ENCODE peak calls at places on chromosomes 4 and X, in five cellular contexts. One of them, this sample, is unnamed.

GRCh38 chrX:107674480-107675364 is 46.4 kb downstream of the PRPS1 start:
- DNase-seq in IMR-90: no peak
- DNase-seq in adrenal gland: peak; percentile 59
- DNase-seq in Peyer's patch: peak; percentile 52
- DNase-seq in breast epithelium: peak; percentile 63
- DNase-seq in this sample: peak; percentile 45

GRCh38 chr4:89152972-89153371 is 41.6 kb downstream of the TIGD2 start:
- DNase-seq in IMR-90: no peak
- DNase-seq in adrenal gland: no peak
- DNase-seq in Peyer's patch: no peak
- DNase-seq in breast epithelium: no peak
- DNase-seq in this sample: no peak

GRCh38 chrX:39692796-39693195 is 405.0 kb downstream of the BCOR start:
- DNase-seq in IMR-90: no peak
- DNase-seq in adrenal gland: no peak
- DNase-seq in Peyer's patch: no peak
- DNase-seq in breast epithelium: no peak
- DNase-seq in this sample: no peak

GRCh38 chrX:20718592-20718991 is 451.9 kb upstream of the RPS6KA3 start:
- DNase-seq in IMR-90: no peak
- DNase-seq in adrenal gland: no peak
- DNase-seq in Peyer's patch: no peak
- DNase-seq in breast epithelium: no peak
- DNase-seq in this sample: no peak

GRCh38 chr4:5224340-5224739 is 173.1 kb downstream of the STK32B start:
- DNase-seq in IMR-90: peak; percentile 34
- DNase-seq in adrenal gland: no peak
- DNase-seq in Peyer's patch: no peak
- DNase-seq in breast epithelium: no peak
- DNase-seq in this sample: no peak

GRCh38 chrX:140510895-140511295 is 6.0 kb upstream of the SOX3 start:
- DNase-seq in IMR-90: no peak
- DNase-seq in adrenal gland: no peak
- DNase-seq in Peyer's patch: no peak
- DNase-seq in breast epithelium: no peak
- DNase-seq in this sample: no peak

GRCh38 chr4:35063171-35063570 is 1181.1 kb downstream of the ARAP2 start:
- DNase-seq in IMR-90: no peak
- DNase-seq in adrenal gland: no peak
- DNase-seq in Peyer's patch: no peak
- DNase-seq in breast epithelium: no peak
- DNase-seq in this sample: no peak

GRCh38 chr4:45215976-45216542 is 489.7 kb upstream of the GNPDA2 start:
- DNase-seq in IMR-90: no peak
- DNase-seq in adrenal gland: no peak
- DNase-seq in Peyer's patch: no peak
- DNase-seq in breast epithelium: no peak
- DNase-seq in this sample: no peak

GRCh38 chr4:155526452-155527169 is 140.0 kb upstream of the GUCY1A1 start:
- DNase-seq in IMR-90: peak; percentile 55
- DNase-seq in adrenal gland: no peak
- DNase-seq in Peyer's patch: no peak
- DNase-seq in breast epithelium: no peak
- DNase-seq in this sample: no peak

GRCh38 chr4:79445371-79445781 is 37.3 kb upstream of the GK2 start:
- DNase-seq in IMR-90: no peak
- DNase-seq in adrenal gland: no peak
- DNase-seq in Peyer's patch: no peak
- DNase-seq in breast epithelium: no peak
- DNase-seq in this sample: no peak

GRCh38 chr4:134490863-134491262 is 289.3 kb upstream of the PABPC4L start:
- DNase-seq in IMR-90: no peak
- DNase-seq in adrenal gland: no peak
- DNase-seq in Peyer's patch: no peak
- DNase-seq in breast epithelium: no peak
- DNase-seq in this sample: no peak

GRCh38 chr4:128543726-128544125 is 256.1 kb upstream of the PGRMC2 start:
- DNase-seq in IMR-90: no peak
- DNase-seq in adrenal gland: no peak
- DNase-seq in Peyer's patch: no peak
- DNase-seq in breast epithelium: no peak
- DNase-seq in this sample: no peak

GRCh38 chr4:98522603-98523395 is 135.6 kb downstream of the TSPAN5 start:
- DNase-seq in IMR-90: peak; percentile 92
- DNase-seq in adrenal gland: no peak
- DNase-seq in Peyer's patch: no peak
- DNase-seq in breast epithelium: no peak
- DNase-seq in this sample: no peak

GRCh38 chr4:73952352-73952751 is 29.5 kb downstream of the PF4 start:
- DNase-seq in IMR-90: no peak
- DNase-seq in adrenal gland: no peak
- DNase-seq in Peyer's patch: no peak
- DNase-seq in breast epithelium: no peak
- DNase-seq in this sample: no peak

GRCh38 chrX:48626401-48627298 is 29.4 kb downstream of the WDR13 start:
- DNase-seq in IMR-90: peak; percentile 7
- DNase-seq in adrenal gland: no peak
- DNase-seq in Peyer's patch: no peak
- DNase-seq in breast epithelium: no peak
- DNase-seq in this sample: no peak

GRCh38 chr4:10040049-10040892 is 19.0 kb upstream of the SLC2A9 start:
- DNase-seq in IMR-90: no peak
- DNase-seq in adrenal gland: no peak
- DNase-seq in Peyer's patch: no peak
- DNase-seq in breast epithelium: no peak
- DNase-seq in this sample: no peak

GRCh38 chr4:3318561-3319021 is 25.8 kb downstream of the RGS12 start:
- DNase-seq in IMR-90: no peak
- DNase-seq in adrenal gland: peak; percentile 11
- DNase-seq in Peyer's patch: peak; percentile 52
- DNase-seq in breast epithelium: peak; percentile 46
- DNase-seq in this sample: no peak

GRCh38 chrX:41759817-41760216 is 35.8 kb downstream of the GPR82 start:
- DNase-seq in IMR-90: peak; percentile 54
- DNase-seq in adrenal gland: no peak
- DNase-seq in Peyer's patch: no peak
- DNase-seq in breast epithelium: no peak
- DNase-seq in this sample: no peak

GRCh38 chr4:3215256-3215655 is 33.7 kb upstream of the MSANTD1 start:
- DNase-seq in IMR-90: no peak
- DNase-seq in adrenal gland: no peak
- DNase-seq in Peyer's patch: no peak
- DNase-seq in breast epithelium: peak; percentile 67
- DNase-seq in this sample: no peak

GRCh38 chr4:153342751-153343552 is 1.5 kb upstream of the MND1 start:
- DNase-seq in IMR-90: no peak
- DNase-seq in adrenal gland: no peak
- DNase-seq in Peyer's patch: no peak
- DNase-seq in breast epithelium: no peak
- DNase-seq in this sample: no peak

GRCh38 chr4:143248827-143249226 is 64.1 kb downstream of the USP38 start:
- DNase-seq in IMR-90: no peak
- DNase-seq in adrenal gland: no peak
- DNase-seq in Peyer's patch: no peak
- DNase-seq in breast epithelium: no peak
- DNase-seq in this sample: no peak

GRCh38 chr4:145812902-145813301 is 125.7 kb downstream of the ZNF827 start:
- DNase-seq in IMR-90: no peak
- DNase-seq in adrenal gland: no peak
- DNase-seq in Peyer's patch: no peak
- DNase-seq in breast epithelium: no peak
- DNase-seq in this sample: no peak

GRCh38 chr4:88522702-88523324 is 763 bp downstream of the PYURF start:
- DNase-seq in IMR-90: peak; percentile 33
- DNase-seq in adrenal gland: peak; percentile 48
- DNase-seq in Peyer's patch: peak; percentile 54
- DNase-seq in breast epithelium: no peak
- DNase-seq in this sample: peak; percentile 27

GRCh38 chrX:47849776-47850175 is 13.1 kb downstream of the ZNF81 start:
- DNase-seq in IMR-90: no peak
- DNase-seq in adrenal gland: no peak
- DNase-seq in Peyer's patch: no peak
- DNase-seq in breast epithelium: no peak
- DNase-seq in this sample: no peak

GRCh38 chrX:109266034-109266433 is 215.9 kb downstream of the GUCY2F start:
- DNase-seq in IMR-90: no peak
- DNase-seq in adrenal gland: no peak
- DNase-seq in Peyer's patch: no peak
- DNase-seq in breast epithelium: no peak
- DNase-seq in this sample: no peak

GRCh38 chrX:46263494-46263893 is 281.7 kb downstream of the ZNF674 start:
- DNase-seq in IMR-90: no peak
- DNase-seq in adrenal gland: no peak
- DNase-seq in Peyer's patch: no peak
- DNase-seq in breast epithelium: no peak
- DNase-seq in this sample: no peak

GRCh38 chrX:47179221-47179927 is 14.3 kb upstream of the UBA1 start:
- DNase-seq in IMR-90: no peak
- DNase-seq in adrenal gland: peak; percentile 88
- DNase-seq in Peyer's patch: no peak
- DNase-seq in breast epithelium: peak; percentile 52
- DNase-seq in this sample: no peak

GRCh38 chr4:180949825-180950224 is 1293.4 kb upstream of the TENM3 start:
- DNase-seq in IMR-90: no peak
- DNase-seq in adrenal gland: no peak
- DNase-seq in Peyer's patch: no peak
- DNase-seq in breast epithelium: no peak
- DNase-seq in this sample: no peak

GRCh38 chr4:24003926-24004325 is 114.1 kb upstream of the PPARGC1A start:
- DNase-seq in IMR-90: peak; percentile 17
- DNase-seq in adrenal gland: no peak
- DNase-seq in Peyer's patch: no peak
- DNase-seq in breast epithelium: no peak
- DNase-seq in this sample: no peak

GRCh38 chr4:186932631-186933150 is 209.0 kb upstream of the FAT1 start:
- DNase-seq in IMR-90: peak; percentile 74
- DNase-seq in adrenal gland: no peak
- DNase-seq in Peyer's patch: no peak
- DNase-seq in breast epithelium: no peak
- DNase-seq in this sample: no peak

GRCh38 chr4:122827899-122828601 is 1.4 kb downstream of the FGF2 start:
- DNase-seq in IMR-90: peak; percentile 77
- DNase-seq in adrenal gland: no peak
- DNase-seq in Peyer's patch: no peak
- DNase-seq in breast epithelium: no peak
- DNase-seq in this sample: peak; percentile 37

GRCh38 chr4:122832732-122833131 is 6.1 kb downstream of the FGF2 start:
- DNase-seq in IMR-90: peak; percentile 29
- DNase-seq in adrenal gland: no peak
- DNase-seq in Peyer's patch: no peak
- DNase-seq in breast epithelium: no peak
- DNase-seq in this sample: no peak

GRCh38 chr4:122827258-122827887 is 742 bp downstream of the FGF2 start:
- DNase-seq in IMR-90: peak; percentile 25
- DNase-seq in adrenal gland: no peak
- DNase-seq in Peyer's patch: peak; percentile 59
- DNase-seq in breast epithelium: no peak
- DNase-seq in this sample: peak; percentile 3

GRCh38 chr4:122831515-122832196 is 5.0 kb downstream of the FGF2 start:
- DNase-seq in IMR-90: peak; percentile 44
- DNase-seq in adrenal gland: no peak
- DNase-seq in Peyer's patch: no peak
- DNase-seq in breast epithelium: no peak
- DNase-seq in this sample: no peak

GRCh38 chr4:122830392-122831095 is 3.9 kb downstream of the FGF2 start:
- DNase-seq in IMR-90: no peak
- DNase-seq in adrenal gland: no peak
- DNase-seq in Peyer's patch: no peak
- DNase-seq in breast epithelium: no peak
- DNase-seq in this sample: no peak
- H3K27me3 ChIP-seq in IMR-90: no peaks in the 10 kb centered on the region
- H3K27me3 ChIP-seq in adrenal gland: peaks cover 6% of the 10 kb centered on the region
- H3K27me3 ChIP-seq in Peyer's patch: peaks cover 17% of the 10 kb centered on the region
- H3K27me3 ChIP-seq in breast epithelium: no peaks in the 10 kb centered on the region
- H3K27me3 ChIP-seq in this sample: no peaks in the 10 kb centered on the region

DNA sequence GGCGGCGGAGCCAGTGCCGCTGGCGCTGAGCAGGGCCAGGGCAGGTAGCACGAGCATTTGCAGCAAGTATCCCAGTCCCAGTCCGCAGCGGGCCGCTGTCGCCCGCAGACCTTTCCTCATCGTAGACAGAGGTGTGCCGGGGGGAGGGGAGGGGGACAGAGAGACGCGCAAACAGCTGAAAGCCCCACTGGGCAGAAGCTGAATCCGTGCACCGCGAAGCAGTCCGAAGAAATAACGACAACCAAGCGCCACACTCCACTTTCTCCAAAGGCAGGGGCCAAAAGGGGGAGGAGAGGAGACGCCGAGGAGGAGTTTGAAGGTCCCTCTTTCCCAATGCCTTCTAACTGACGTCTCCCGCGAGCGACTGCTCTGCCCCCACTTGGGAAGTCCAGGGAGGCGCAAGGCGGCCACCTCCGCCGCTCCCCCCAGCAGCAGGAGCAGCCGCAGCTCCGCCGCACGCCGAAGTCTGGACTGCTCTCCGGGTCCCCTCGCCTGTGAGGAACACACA is at the start of gene UNC5C:
- DNase-seq in IMR-90: no peak
- DNase-seq in adrenal gland: peak; percentile 85
- DNase-seq in Peyer's patch: no peak
- DNase-seq in breast epithelium: no peak
- DNase-seq in this sample: peak; percentile 21
- TF ChIP-seq POLR2A in IMR-90: no peak
- TF ChIP-seq POLR2A in adrenal gland: peak; percentile 75
- TF ChIP-seq POLR2A in Peyer's patch: peak; percentile 13
- TF ChIP-seq POLR2A in breast epithelium: peak; percentile 15
- TF ChIP-seq POLR2A in this sample: no peak

GRCh38 chr4:184313710-184314659 is 96.3 kb upstream of the ENPP6 start:
- DNase-seq in IMR-90: no peak
- DNase-seq in adrenal gland: peak; percentile 34
- DNase-seq in Peyer's patch: no peak
- DNase-seq in breast epithelium: no peak
- DNase-seq in this sample: peak; percentile 54

GRCh38 chr4:184315675-184316359 is 98.1 kb upstream of the ENPP6 start:
- DNase-seq in IMR-90: no peak
- DNase-seq in adrenal gland: no peak
- DNase-seq in Peyer's patch: no peak
- DNase-seq in breast epithelium: no peak
- DNase-seq in this sample: no peak

GRCh38 chr4:184312126-184312525 is 94.5 kb upstream of the ENPP6 start:
- DNase-seq in IMR-90: no peak
- DNase-seq in adrenal gland: no peak
- DNase-seq in Peyer's patch: no peak
- DNase-seq in breast epithelium: no peak
- DNase-seq in this sample: no peak

GRCh38 chr4:184310881-184311709 is 93.4 kb upstream of the ENPP6 start:
- DNase-seq in IMR-90: no peak
- DNase-seq in adrenal gland: no peak
- DNase-seq in Peyer's patch: peak; percentile 73
- DNase-seq in breast epithelium: no peak
- DNase-seq in this sample: peak; percentile 88

GRCh38 chr4:184313058-184313709 is 95.5 kb upstream of the ENPP6 start:
- DNase-seq in IMR-90: no peak
- DNase-seq in adrenal gland: no peak
- DNase-seq in Peyer's patch: no peak
- DNase-seq in breast epithelium: no peak
- DNase-seq in this sample: no peak
- H3K4me3 ChIP-seq in IMR-90: no peak overlapping the region
- H3K4me3 ChIP-seq in adrenal gland: no peak overlapping the region
- H3K4me3 ChIP-seq in Peyer's patch: no peak overlapping the region
- H3K4me3 ChIP-seq in breast epithelium: no peak overlapping the region
- H3K4me3 ChIP-seq in this sample: no peak overlapping the region

GRCh38 chrX:17553451-17553850 is 178.5 kb downstream of the NHS start:
- DNase-seq in IMR-90: peak; percentile 70
- DNase-seq in adrenal gland: peak; percentile 31
- DNase-seq in Peyer's patch: no peak
- DNase-seq in breast epithelium: no peak
- DNase-seq in this sample: no peak
- H3K27me3 ChIP-seq in IMR-90: no peaks in the 10 kb centered on the region
- H3K27me3 ChIP-seq in adrenal gland: no peaks in the 10 kb centered on the region
- H3K27me3 ChIP-seq in Peyer's patch: no peaks in the 10 kb centered on the region
- H3K27me3 ChIP-seq in breast epithelium: peaks cover 44% of the 10 kb centered on the region
- H3K27me3 ChIP-seq in this sample: no peaks in the 10 kb centered on the region